ENCODE peak calls at places on chromosomes 12 and 14, in six cellular contexts. Y is A549, Z is foreskin fibroblast, T is AG04450, H is nephron progenitor cell, F is psoas muscle. O is an unnamed sample.

GRCh38 chr12:18983854-18984253 is 145.7 kb upstream of the PLEKHA5 start:
- DNase-seq in Y (no peak), Z (no peak), T (no peak), H (no peak), F (no peak), O (no peak)

GRCh38 chr14:28944605-28945004 is 178.0 kb downstream of the FOXG1 start:
- DNase-seq in Y (no peak), Z (no peak), T (no peak), H (no peak), F (no peak), O (no peak)

GRCh38 chr14:89409961-89410360 is 7.1 kb downstream of the FOXN3 start:
- DNase-seq in Y (no peak), Z (no peak), T (no peak), H (no peak), F (no peak), O (no peak)

GRCh38 chr12:131415781-131416180 is 295.1 kb upstream of the SFSWAP start:
- DNase-seq in Y (peak), Z (no peak), T (no peak), H (no peak), F (no peak), O (peak)

GRCh38 chr14:49621114-49621881 is 699 bp downstream of the MGAT2 start:
- DNase-seq in Y (no peak), Z (peak), T (no peak), H (peak), F (peak), O (peak)

GRCh38 chr12:125185740-125186470 is 120.7 kb downstream of the AACS start:
- DNase-seq in Y (peak), Z (peak), T (no peak), H (peak), F (peak), O (peak)

GRCh38 chr12:52561880-52562449 is 9.0 kb upstream of the KRT71 start:
- DNase-seq in Y (peak), Z (no peak), T (no peak), H (no peak), F (no peak), O (peak)

GRCh38 chr14:87934185-87934584 is 58.8 kb downstream of the GALC start:
- DNase-seq in Y (no peak), Z (no peak), T (no peak), H (no peak), F (no peak), O (no peak)

GRCh38 chr12:52952082-52952801 is 3.3 kb downstream of the KRT18 start:
- DNase-seq in Y (no peak), Z (no peak), T (no peak), H (no peak), F (no peak), O (peak)

GRCh38 chr14:98791661-98792060 is 480.3 kb downstream of the BCL11B start:
- DNase-seq in Y (no peak), Z (no peak), T (no peak), H (no peak), F (no peak), O (no peak)

GRCh38 chr12:27732281-27732680 is 21.6 kb downstream of the MRPS35 start:
- DNase-seq in Y (peak), Z (no peak), T (no peak), H (no peak), F (no peak), O (peak)

GRCh38 chr12:66776974-66777373 is 98.1 kb upstream of the GRIP1 start:
- DNase-seq in Y (no peak), Z (no peak), T (no peak), H (no peak), F (no peak), O (no peak)

GRCh38 chr12:109558374-109559199 is 14.7 kb downstream of the MMAB start:
- DNase-seq in Y (no peak), Z (no peak), T (no peak), H (no peak), F (no peak), O (no peak)

GRCh38 chr14:55711171-55711811 is 131.3 kb downstream of the KTN1 start:
- DNase-seq in Y (no peak), Z (peak), T (no peak), H (no peak), F (no peak), O (no peak)

GRCh38 chr14:70257526-70257925 is 68.8 kb upstream of the SLC8A3 start:
- DNase-seq in Y (no peak), Z (no peak), T (no peak), H (no peak), F (no peak), O (peak)

GRCh38 chr14:35369701-35370191 is 34.8 kb downstream of the NFKBIA start:
- DNase-seq in Y (peak), Z (no peak), T (no peak), H (no peak), F (peak), O (no peak)

GRCh38 chr14:103019827-103020226 is 37.5 kb downstream of the CDC42BPB start:
- DNase-seq in Y (no peak), Z (no peak), T (no peak), H (no peak), F (peak), O (no peak)

DNA sequence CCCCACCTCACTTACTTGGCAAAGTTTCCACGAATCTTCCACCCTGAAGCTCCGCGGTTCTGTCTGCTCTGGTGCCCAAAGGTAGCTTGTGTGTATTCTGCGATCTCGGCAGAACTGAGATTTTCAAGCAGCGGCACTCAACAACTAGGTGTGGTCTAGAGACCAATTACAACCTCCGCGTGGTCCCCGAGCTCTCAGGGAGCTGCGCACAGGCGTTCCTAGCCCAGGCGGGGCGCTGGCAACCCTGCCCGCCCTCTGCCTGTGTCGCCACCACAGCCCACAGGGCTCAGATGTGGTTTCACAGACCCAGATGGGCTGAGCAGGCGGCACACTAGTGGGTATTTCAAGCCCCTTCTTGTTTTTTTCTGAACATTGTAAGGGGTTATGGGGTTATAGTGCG is 1.5 kb upstream of the DIABLO start:
- DNase-seq in Y (no peak), Z (no peak), T (no peak), H (no peak), F (peak), O (no peak)
- TF ChIP-seq CTCF in Y (no peak), Z (no peak), T (no peak), H (no peak), F (no peak), O (no peak)

DNA sequence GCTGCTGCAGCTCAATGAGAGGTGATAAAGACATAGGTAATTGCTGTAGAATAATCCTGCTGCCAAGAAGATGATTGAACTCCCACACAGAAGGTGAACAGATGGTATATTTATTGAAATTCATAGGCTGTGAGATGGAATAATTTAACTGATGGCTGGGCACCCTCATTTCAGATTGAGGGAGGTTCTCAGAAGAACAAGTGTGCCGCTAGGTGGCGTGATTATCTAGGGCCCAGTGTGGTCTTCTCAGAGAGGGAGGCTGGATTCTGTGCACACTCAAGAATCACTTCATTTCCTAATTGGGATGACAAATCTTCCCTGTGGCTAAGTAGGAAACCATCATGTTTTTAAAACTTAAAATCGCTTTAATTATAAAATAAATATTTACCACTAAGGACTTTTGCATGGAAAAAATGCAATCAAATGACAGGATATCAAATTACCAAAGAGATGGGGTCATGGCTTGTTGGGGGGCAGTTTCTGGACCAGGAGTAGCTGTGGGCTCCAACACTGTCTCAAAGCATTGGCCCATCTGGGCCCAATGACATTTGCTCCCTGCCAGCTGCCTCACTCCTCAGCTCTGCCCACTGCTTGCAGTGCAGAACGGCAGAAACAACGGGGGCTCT is 132.3 kb downstream of the SNAPC1 start:
- DNase-seq in Y (peak), Z (peak), T (peak), H (peak), F (peak), O (peak)
- TF ChIP-seq CTCF in Y (peak), Z (peak), T (peak), H (peak), F (peak), O (peak)

GRCh38 chr14:95993768-95994592 is 45.2 kb upstream of the C14orf132 start:
- DNase-seq in Y (peak), Z (peak), T (peak), H (peak), F (no peak), O (peak)

GRCh38 chr14:95998656-95999055 is 40.5 kb upstream of the C14orf132 start:
- DNase-seq in Y (no peak), Z (peak), T (peak), H (no peak), F (no peak), O (no peak)

DNA sequence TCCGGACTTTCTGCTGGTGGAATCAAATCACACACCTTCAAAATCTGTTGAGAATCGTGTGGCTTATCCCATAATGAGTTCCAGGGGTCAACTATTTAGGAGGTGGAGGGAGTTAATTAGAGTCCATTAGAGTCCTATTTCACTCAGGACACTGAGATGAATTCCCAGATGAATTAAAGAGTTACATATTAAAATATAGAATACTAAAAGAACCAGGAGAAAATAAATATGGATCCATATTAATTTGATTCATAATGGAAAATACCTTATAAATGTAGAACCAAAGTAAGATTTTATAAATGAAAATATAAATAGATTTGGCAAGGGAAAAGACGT is 44.6 kb upstream of the C14orf132 start:
- DNase-seq in Y (no peak), Z (no peak), T (no peak), H (no peak), F (no peak), O (no peak)
- TF ChIP-seq CTCF in Y (no peak), Z (no peak), T (no peak), H (no peak), F (no peak), O (no peak)

GRCh38 chr12:43676183-43676813 is 82.3 kb downstream of the PUS7L start:
- DNase-seq in Y (peak), Z (no peak), T (no peak), H (no peak), F (no peak), O (peak)
- TF ChIP-seq CTCF in Y (peak), Z (peak), T (peak), H (peak), F (peak), O (peak)

DNA sequence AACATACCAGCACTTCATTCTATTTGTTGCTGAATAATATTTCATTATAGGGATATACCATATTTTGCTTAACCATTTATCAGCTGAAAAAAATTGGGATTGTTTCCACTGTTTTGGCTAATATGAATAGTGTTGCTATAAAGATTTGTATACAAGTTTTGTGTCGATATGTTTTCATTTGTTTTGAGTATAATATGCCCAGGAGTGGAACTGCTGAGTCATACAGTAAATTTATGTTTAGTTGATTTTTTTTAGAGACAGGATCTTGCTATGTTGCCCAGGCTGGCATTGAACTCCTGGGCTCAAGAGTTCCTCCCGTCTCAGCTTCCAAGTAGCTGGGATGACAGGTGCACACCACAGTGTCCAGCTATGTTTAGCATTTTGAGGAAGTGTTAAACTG is 131.5 kb upstream of the TMCC3 start:
- DNase-seq in Y (no peak), Z (no peak), T (no peak), H (no peak), F (no peak), O (no peak)
- TF ChIP-seq CTCF in Y (no peak), Z (no peak), T (no peak), H (no peak), F (no peak), O (no peak)